ENCODE peak calls at places on chromosomes 13 and 19, in ten cellular contexts. One of them, this sample, is unnamed.
A peak's percentile ranks its signal among the peaks of the same experiment; 100 is the strongest.

GRCh38 chr13:69180025-69180424 is 927.6 kb upstream of the ATXN8OS start:
- DNase-seq in HCT116: no peak
- DNase-seq in HEK293T: no peak
- DNase-seq in stimulated activated CD4-positive, alpha-beta T cell treated with anti-CD3 and anti-CD28 coated beads, Interleukin-15, amount 100 ng/mL, for 1 hour: no peak
- DNase-seq in progenitor cell of endocrine pancreas: no peak
- DNase-seq in fibroblast of villous mesenchyme: no peak
- DNase-seq in non-pigmented ciliary epithelial cell: no peak
- DNase-seq in left ventricle myocardium inferior: no peak
- DNase-seq in spleen: no peak
- DNase-seq in stimulated activated naive B cell treated with anti-CD40 and anti-IgM and Interleukin-4, amounts not matched to agents 10 μg/mL and 1 μg/mL and 100 μg/mL, for 72 hours: no peak
- DNase-seq in this sample: no peak

GRCh38 chr13:105643966-105644365 is 891.5 kb downstream of the EFNB2 start:
- DNase-seq in HCT116: no peak
- DNase-seq in HEK293T: no peak
- DNase-seq in stimulated activated CD4-positive, alpha-beta T cell treated with anti-CD3 and anti-CD28 coated beads, Interleukin-15, amount 100 ng/mL, for 1 hour: no peak
- DNase-seq in progenitor cell of endocrine pancreas: no peak
- DNase-seq in fibroblast of villous mesenchyme: no peak
- DNase-seq in non-pigmented ciliary epithelial cell: no peak
- DNase-seq in left ventricle myocardium inferior: no peak
- DNase-seq in spleen: no peak
- DNase-seq in stimulated activated naive B cell treated with anti-CD40 and anti-IgM and Interleukin-4, amounts not matched to agents 10 μg/mL and 1 μg/mL and 100 μg/mL, for 72 hours: no peak
- DNase-seq in this sample: no peak

GRCh38 chr19:35164418-35164817 is 9.9 kb downstream of the FXYD5 start:
- DNase-seq in HCT116: peak; percentile 81
- DNase-seq in HEK293T: no peak
- DNase-seq in stimulated activated CD4-positive, alpha-beta T cell treated with anti-CD3 and anti-CD28 coated beads, Interleukin-15, amount 100 ng/mL, for 1 hour: no peak
- DNase-seq in progenitor cell of endocrine pancreas: no peak
- DNase-seq in fibroblast of villous mesenchyme: no peak
- DNase-seq in non-pigmented ciliary epithelial cell: no peak
- DNase-seq in left ventricle myocardium inferior: no peak
- DNase-seq in spleen: no peak
- DNase-seq in stimulated activated naive B cell treated with anti-CD40 and anti-IgM and Interleukin-4, amounts not matched to agents 10 μg/mL and 1 μg/mL and 100 μg/mL, for 72 hours: no peak
- DNase-seq in this sample: no peak

GRCh38 chr13:70098669-70099068 is 9.0 kb upstream of the ATXN8OS start:
- DNase-seq in HCT116: peak; percentile 2
- DNase-seq in HEK293T: no peak
- DNase-seq in stimulated activated CD4-positive, alpha-beta T cell treated with anti-CD3 and anti-CD28 coated beads, Interleukin-15, amount 100 ng/mL, for 1 hour: no peak
- DNase-seq in progenitor cell of endocrine pancreas: no peak
- DNase-seq in fibroblast of villous mesenchyme: no peak
- DNase-seq in non-pigmented ciliary epithelial cell: no peak
- DNase-seq in left ventricle myocardium inferior: no peak
- DNase-seq in spleen: no peak
- DNase-seq in stimulated activated naive B cell treated with anti-CD40 and anti-IgM and Interleukin-4, amounts not matched to agents 10 μg/mL and 1 μg/mL and 100 μg/mL, for 72 hours: no peak
- DNase-seq in this sample: no peak

GRCh38 chr19:13781547-13781946 is 7.3 kb downstream of the C19orf53 start:
- DNase-seq in HCT116: peak; percentile 54
- DNase-seq in HEK293T: peak; percentile 55
- DNase-seq in stimulated activated CD4-positive, alpha-beta T cell treated with anti-CD3 and anti-CD28 coated beads, Interleukin-15, amount 100 ng/mL, for 1 hour: no peak
- DNase-seq in progenitor cell of endocrine pancreas: no peak
- DNase-seq in fibroblast of villous mesenchyme: peak; percentile 86
- DNase-seq in non-pigmented ciliary epithelial cell: peak; percentile 70
- DNase-seq in left ventricle myocardium inferior: peak; percentile 72
- DNase-seq in spleen: peak; percentile 74
- DNase-seq in stimulated activated naive B cell treated with anti-CD40 and anti-IgM and Interleukin-4, amounts not matched to agents 10 μg/mL and 1 μg/mL and 100 μg/mL, for 72 hours: no peak
- DNase-seq in this sample: no peak

GRCh38 chr13:24842533-24843278 is 78.7 kb downstream of the RNF17 start:
- DNase-seq in HCT116: no peak
- DNase-seq in HEK293T: no peak
- DNase-seq in stimulated activated CD4-positive, alpha-beta T cell treated with anti-CD3 and anti-CD28 coated beads, Interleukin-15, amount 100 ng/mL, for 1 hour: no peak
- DNase-seq in progenitor cell of endocrine pancreas: no peak
- DNase-seq in fibroblast of villous mesenchyme: no peak
- DNase-seq in non-pigmented ciliary epithelial cell: no peak
- DNase-seq in left ventricle myocardium inferior: no peak
- DNase-seq in spleen: no peak
- DNase-seq in stimulated activated naive B cell treated with anti-CD40 and anti-IgM and Interleukin-4, amounts not matched to agents 10 μg/mL and 1 μg/mL and 100 μg/mL, for 72 hours: no peak
- DNase-seq in this sample: no peak

GRCh38 chr13:48942131-48942530 is 33.6 kb upstream of the FNDC3A start:
- DNase-seq in HCT116: no peak
- DNase-seq in HEK293T: no peak
- DNase-seq in stimulated activated CD4-positive, alpha-beta T cell treated with anti-CD3 and anti-CD28 coated beads, Interleukin-15, amount 100 ng/mL, for 1 hour: no peak
- DNase-seq in progenitor cell of endocrine pancreas: no peak
- DNase-seq in fibroblast of villous mesenchyme: no peak
- DNase-seq in non-pigmented ciliary epithelial cell: peak; percentile 28
- DNase-seq in left ventricle myocardium inferior: no peak
- DNase-seq in spleen: no peak
- DNase-seq in stimulated activated naive B cell treated with anti-CD40 and anti-IgM and Interleukin-4, amounts not matched to agents 10 μg/mL and 1 μg/mL and 100 μg/mL, for 72 hours: no peak
- DNase-seq in this sample: no peak

GRCh38 chr19:46480409-46480808 is 9.0 kb upstream of the PNMA8A start:
- DNase-seq in HCT116: no peak
- DNase-seq in HEK293T: peak; percentile 51
- DNase-seq in stimulated activated CD4-positive, alpha-beta T cell treated with anti-CD3 and anti-CD28 coated beads, Interleukin-15, amount 100 ng/mL, for 1 hour: no peak
- DNase-seq in progenitor cell of endocrine pancreas: no peak
- DNase-seq in fibroblast of villous mesenchyme: peak; percentile 93
- DNase-seq in non-pigmented ciliary epithelial cell: no peak
- DNase-seq in left ventricle myocardium inferior: no peak
- DNase-seq in spleen: no peak
- DNase-seq in stimulated activated naive B cell treated with anti-CD40 and anti-IgM and Interleukin-4, amounts not matched to agents 10 μg/mL and 1 μg/mL and 100 μg/mL, for 72 hours: no peak
- DNase-seq in this sample: no peak

GRCh38 chr19:51272183-51272817 is 21.4 kb downstream of the SIGLECL1 start:
- DNase-seq in HCT116: no peak
- DNase-seq in HEK293T: no peak
- DNase-seq in stimulated activated CD4-positive, alpha-beta T cell treated with anti-CD3 and anti-CD28 coated beads, Interleukin-15, amount 100 ng/mL, for 1 hour: no peak
- DNase-seq in progenitor cell of endocrine pancreas: no peak
- DNase-seq in fibroblast of villous mesenchyme: no peak
- DNase-seq in non-pigmented ciliary epithelial cell: no peak
- DNase-seq in left ventricle myocardium inferior: no peak
- DNase-seq in spleen: peak; percentile 80
- DNase-seq in stimulated activated naive B cell treated with anti-CD40 and anti-IgM and Interleukin-4, amounts not matched to agents 10 μg/mL and 1 μg/mL and 100 μg/mL, for 72 hours: no peak
- DNase-seq in this sample: no peak

GRCh38 chr13:32731576-32731975 is 145.3 kb downstream of the PDS5B start:
- DNase-seq in HCT116: no peak
- DNase-seq in HEK293T: no peak
- DNase-seq in stimulated activated CD4-positive, alpha-beta T cell treated with anti-CD3 and anti-CD28 coated beads, Interleukin-15, amount 100 ng/mL, for 1 hour: no peak
- DNase-seq in progenitor cell of endocrine pancreas: no peak
- DNase-seq in fibroblast of villous mesenchyme: peak; percentile 42
- DNase-seq in non-pigmented ciliary epithelial cell: no peak
- DNase-seq in left ventricle myocardium inferior: no peak
- DNase-seq in spleen: no peak
- DNase-seq in stimulated activated naive B cell treated with anti-CD40 and anti-IgM and Interleukin-4, amounts not matched to agents 10 μg/mL and 1 μg/mL and 100 μg/mL, for 72 hours: no peak
- DNase-seq in this sample: no peak

GRCh38 chr19:16325161-16325527 is 518 bp downstream of the KLF2 start:
- DNase-seq in HCT116: no peak
- DNase-seq in HEK293T: peak; percentile 62
- DNase-seq in stimulated activated CD4-positive, alpha-beta T cell treated with anti-CD3 and anti-CD28 coated beads, Interleukin-15, amount 100 ng/mL, for 1 hour: no peak
- DNase-seq in progenitor cell of endocrine pancreas: peak; percentile 33
- DNase-seq in fibroblast of villous mesenchyme: no peak
- DNase-seq in non-pigmented ciliary epithelial cell: no peak
- DNase-seq in left ventricle myocardium inferior: peak; percentile 59
- DNase-seq in spleen: peak; percentile 92
- DNase-seq in stimulated activated naive B cell treated with anti-CD40 and anti-IgM and Interleukin-4, amounts not matched to agents 10 μg/mL and 1 μg/mL and 100 μg/mL, for 72 hours: peak; percentile 42
- DNase-seq in this sample: no peak

GRCh38 chr13:44218501-44219240 is 155.0 kb upstream of the SERP2 start:
- DNase-seq in HCT116: no peak
- DNase-seq in HEK293T: no peak
- DNase-seq in stimulated activated CD4-positive, alpha-beta T cell treated with anti-CD3 and anti-CD28 coated beads, Interleukin-15, amount 100 ng/mL, for 1 hour: no peak
- DNase-seq in progenitor cell of endocrine pancreas: no peak
- DNase-seq in fibroblast of villous mesenchyme: no peak
- DNase-seq in non-pigmented ciliary epithelial cell: no peak
- DNase-seq in left ventricle myocardium inferior: peak; percentile 76
- DNase-seq in spleen: no peak
- DNase-seq in stimulated activated naive B cell treated with anti-CD40 and anti-IgM and Interleukin-4, amounts not matched to agents 10 μg/mL and 1 μg/mL and 100 μg/mL, for 72 hours: no peak
- DNase-seq in this sample: no peak

GRCh38 chr19:33175886-33176669 is 18.1 kb upstream of the LRP3 start:
- DNase-seq in HCT116: no peak
- DNase-seq in HEK293T: no peak
- DNase-seq in stimulated activated CD4-positive, alpha-beta T cell treated with anti-CD3 and anti-CD28 coated beads, Interleukin-15, amount 100 ng/mL, for 1 hour: peak; percentile 17
- DNase-seq in progenitor cell of endocrine pancreas: peak; percentile 23
- DNase-seq in fibroblast of villous mesenchyme: peak; percentile 43
- DNase-seq in non-pigmented ciliary epithelial cell: no peak
- DNase-seq in left ventricle myocardium inferior: no peak
- DNase-seq in spleen: peak; percentile 82
- DNase-seq in stimulated activated naive B cell treated with anti-CD40 and anti-IgM and Interleukin-4, amounts not matched to agents 10 μg/mL and 1 μg/mL and 100 μg/mL, for 72 hours: no peak
- DNase-seq in this sample: no peak

GRCh38 chr13:90201198-90201597 is 1146.3 kb upstream of the MIR17HG start:
- DNase-seq in HCT116: no peak
- DNase-seq in HEK293T: no peak
- DNase-seq in stimulated activated CD4-positive, alpha-beta T cell treated with anti-CD3 and anti-CD28 coated beads, Interleukin-15, amount 100 ng/mL, for 1 hour: no peak
- DNase-seq in progenitor cell of endocrine pancreas: no peak
- DNase-seq in fibroblast of villous mesenchyme: peak; percentile 29
- DNase-seq in non-pigmented ciliary epithelial cell: no peak
- DNase-seq in left ventricle myocardium inferior: no peak
- DNase-seq in spleen: no peak
- DNase-seq in stimulated activated naive B cell treated with anti-CD40 and anti-IgM and Interleukin-4, amounts not matched to agents 10 μg/mL and 1 μg/mL and 100 μg/mL, for 72 hours: no peak
- DNase-seq in this sample: no peak

GRCh38 chr19:18073197-18073596 is 13.5 kb downstream of the IL12RB1 start:
- DNase-seq in HCT116: no peak
- DNase-seq in HEK293T: no peak
- DNase-seq in stimulated activated CD4-positive, alpha-beta T cell treated with anti-CD3 and anti-CD28 coated beads, Interleukin-15, amount 100 ng/mL, for 1 hour: no peak
- DNase-seq in progenitor cell of endocrine pancreas: no peak
- DNase-seq in fibroblast of villous mesenchyme: no peak
- DNase-seq in non-pigmented ciliary epithelial cell: no peak
- DNase-seq in left ventricle myocardium inferior: no peak
- DNase-seq in spleen: no peak
- DNase-seq in stimulated activated naive B cell treated with anti-CD40 and anti-IgM and Interleukin-4, amounts not matched to agents 10 μg/mL and 1 μg/mL and 100 μg/mL, for 72 hours: no peak
- DNase-seq in this sample: no peak

GRCh38 chr19:33950141-33950805 is 153.6 kb downstream of the KCTD15 start:
- DNase-seq in HCT116: no peak
- DNase-seq in HEK293T: no peak
- DNase-seq in stimulated activated CD4-positive, alpha-beta T cell treated with anti-CD3 and anti-CD28 coated beads, Interleukin-15, amount 100 ng/mL, for 1 hour: no peak
- DNase-seq in progenitor cell of endocrine pancreas: no peak
- DNase-seq in fibroblast of villous mesenchyme: no peak
- DNase-seq in non-pigmented ciliary epithelial cell: no peak
- DNase-seq in left ventricle myocardium inferior: no peak
- DNase-seq in spleen: no peak
- DNase-seq in stimulated activated naive B cell treated with anti-CD40 and anti-IgM and Interleukin-4, amounts not matched to agents 10 μg/mL and 1 μg/mL and 100 μg/mL, for 72 hours: no peak
- DNase-seq in this sample: no peak

GRCh38 chr19:41392775-41393174 is 4.4 kb downstream of the EXOSC5 start:
- DNase-seq in HCT116: no peak
- DNase-seq in HEK293T: no peak
- DNase-seq in stimulated activated CD4-positive, alpha-beta T cell treated with anti-CD3 and anti-CD28 coated beads, Interleukin-15, amount 100 ng/mL, for 1 hour: no peak
- DNase-seq in progenitor cell of endocrine pancreas: no peak
- DNase-seq in fibroblast of villous mesenchyme: no peak
- DNase-seq in non-pigmented ciliary epithelial cell: no peak
- DNase-seq in left ventricle myocardium inferior: peak; percentile 24
- DNase-seq in spleen: no peak
- DNase-seq in stimulated activated naive B cell treated with anti-CD40 and anti-IgM and Interleukin-4, amounts not matched to agents 10 μg/mL and 1 μg/mL and 100 μg/mL, for 72 hours: no peak
- DNase-seq in this sample: no peak

GRCh38 chr13:110311721-110312668 is 4.9 kb downstream of the COL4A2 start:
- DNase-seq in HCT116: no peak
- DNase-seq in HEK293T: no peak
- DNase-seq in stimulated activated CD4-positive, alpha-beta T cell treated with anti-CD3 and anti-CD28 coated beads, Interleukin-15, amount 100 ng/mL, for 1 hour: no peak
- DNase-seq in progenitor cell of endocrine pancreas: no peak
- DNase-seq in fibroblast of villous mesenchyme: peak; percentile 77
- DNase-seq in non-pigmented ciliary epithelial cell: no peak
- DNase-seq in left ventricle myocardium inferior: no peak
- DNase-seq in spleen: no peak
- DNase-seq in stimulated activated naive B cell treated with anti-CD40 and anti-IgM and Interleukin-4, amounts not matched to agents 10 μg/mL and 1 μg/mL and 100 μg/mL, for 72 hours: no peak
- DNase-seq in this sample: no peak

GRCh38 chr19:4983346-4984105 is 14.6 kb downstream of the KDM4B start:
- DNase-seq in HCT116: no peak
- DNase-seq in HEK293T: no peak
- DNase-seq in stimulated activated CD4-positive, alpha-beta T cell treated with anti-CD3 and anti-CD28 coated beads, Interleukin-15, amount 100 ng/mL, for 1 hour: no peak
- DNase-seq in progenitor cell of endocrine pancreas: no peak
- DNase-seq in fibroblast of villous mesenchyme: no peak
- DNase-seq in non-pigmented ciliary epithelial cell: no peak
- DNase-seq in left ventricle myocardium inferior: no peak
- DNase-seq in spleen: no peak
- DNase-seq in stimulated activated naive B cell treated with anti-CD40 and anti-IgM and Interleukin-4, amounts not matched to agents 10 μg/mL and 1 μg/mL and 100 μg/mL, for 72 hours: no peak
- DNase-seq in this sample: no peak

GRCh38 chr19:51163257-51163656 is 21.2 kb downstream of the SIGLEC7 start:
- DNase-seq in HCT116: no peak
- DNase-seq in HEK293T: no peak
- DNase-seq in stimulated activated CD4-positive, alpha-beta T cell treated with anti-CD3 and anti-CD28 coated beads, Interleukin-15, amount 100 ng/mL, for 1 hour: no peak
- DNase-seq in progenitor cell of endocrine pancreas: no peak
- DNase-seq in fibroblast of villous mesenchyme: no peak
- DNase-seq in non-pigmented ciliary epithelial cell: no peak
- DNase-seq in left ventricle myocardium inferior: no peak
- DNase-seq in spleen: no peak
- DNase-seq in stimulated activated naive B cell treated with anti-CD40 and anti-IgM and Interleukin-4, amounts not matched to agents 10 μg/mL and 1 μg/mL and 100 μg/mL, for 72 hours: no peak
- DNase-seq in this sample: no peak

GRCh38 chr13:42401376-42401775 is 129.4 kb downstream of the AKAP11 start:
- DNase-seq in HCT116: no peak
- DNase-seq in HEK293T: no peak
- DNase-seq in stimulated activated CD4-positive, alpha-beta T cell treated with anti-CD3 and anti-CD28 coated beads, Interleukin-15, amount 100 ng/mL, for 1 hour: no peak
- DNase-seq in progenitor cell of endocrine pancreas: no peak
- DNase-seq in fibroblast of villous mesenchyme: no peak
- DNase-seq in non-pigmented ciliary epithelial cell: no peak
- DNase-seq in left ventricle myocardium inferior: no peak
- DNase-seq in spleen: no peak
- DNase-seq in stimulated activated naive B cell treated with anti-CD40 and anti-IgM and Interleukin-4, amounts not matched to agents 10 μg/mL and 1 μg/mL and 100 μg/mL, for 72 hours: no peak
- DNase-seq in this sample: no peak

GRCh38 chr19:13887039-13887438 is 10.1 kb downstream of the NANOS3 start:
- DNase-seq in HCT116: no peak
- DNase-seq in HEK293T: no peak
- DNase-seq in stimulated activated CD4-positive, alpha-beta T cell treated with anti-CD3 and anti-CD28 coated beads, Interleukin-15, amount 100 ng/mL, for 1 hour: no peak
- DNase-seq in progenitor cell of endocrine pancreas: no peak
- DNase-seq in fibroblast of villous mesenchyme: no peak
- DNase-seq in non-pigmented ciliary epithelial cell: no peak
- DNase-seq in left ventricle myocardium inferior: no peak
- DNase-seq in spleen: no peak
- DNase-seq in stimulated activated naive B cell treated with anti-CD40 and anti-IgM and Interleukin-4, amounts not matched to agents 10 μg/mL and 1 μg/mL and 100 μg/mL, for 72 hours: no peak
- DNase-seq in this sample: no peak

GRCh38 chr19:55116232-55117062 is 990 bp downstream of the PPP1R12C start:
- DNase-seq in HCT116: no peak
- DNase-seq in HEK293T: peak; percentile 62
- DNase-seq in stimulated activated CD4-positive, alpha-beta T cell treated with anti-CD3 and anti-CD28 coated beads, Interleukin-15, amount 100 ng/mL, for 1 hour: no peak
- DNase-seq in progenitor cell of endocrine pancreas: no peak
- DNase-seq in fibroblast of villous mesenchyme: peak; percentile 64
- DNase-seq in non-pigmented ciliary epithelial cell: no peak
- DNase-seq in left ventricle myocardium inferior: peak; percentile 74
- DNase-seq in spleen: peak; percentile 92
- DNase-seq in stimulated activated naive B cell treated with anti-CD40 and anti-IgM and Interleukin-4, amounts not matched to agents 10 μg/mL and 1 μg/mL and 100 μg/mL, for 72 hours: peak; percentile 30
- DNase-seq in this sample: peak; percentile 7

GRCh38 chr13:32978278-32978677 is 37.9 kb upstream of the KL start:
- DNase-seq in HCT116: no peak
- DNase-seq in HEK293T: no peak
- DNase-seq in stimulated activated CD4-positive, alpha-beta T cell treated with anti-CD3 and anti-CD28 coated beads, Interleukin-15, amount 100 ng/mL, for 1 hour: no peak
- DNase-seq in progenitor cell of endocrine pancreas: no peak
- DNase-seq in fibroblast of villous mesenchyme: no peak
- DNase-seq in non-pigmented ciliary epithelial cell: no peak
- DNase-seq in left ventricle myocardium inferior: no peak
- DNase-seq in spleen: no peak
- DNase-seq in stimulated activated naive B cell treated with anti-CD40 and anti-IgM and Interleukin-4, amounts not matched to agents 10 μg/mL and 1 μg/mL and 100 μg/mL, for 72 hours: no peak
- DNase-seq in this sample: no peak

GRCh38 chr19:33388817-33389573 is 15.5 kb downstream of the CEBPG start:
- DNase-seq in HCT116: no peak
- DNase-seq in HEK293T: no peak
- DNase-seq in stimulated activated CD4-positive, alpha-beta T cell treated with anti-CD3 and anti-CD28 coated beads, Interleukin-15, amount 100 ng/mL, for 1 hour: no peak
- DNase-seq in progenitor cell of endocrine pancreas: no peak
- DNase-seq in fibroblast of villous mesenchyme: no peak
- DNase-seq in non-pigmented ciliary epithelial cell: no peak
- DNase-seq in left ventricle myocardium inferior: peak; percentile 58
- DNase-seq in spleen: no peak
- DNase-seq in stimulated activated naive B cell treated with anti-CD40 and anti-IgM and Interleukin-4, amounts not matched to agents 10 μg/mL and 1 μg/mL and 100 μg/mL, for 72 hours: no peak
- DNase-seq in this sample: no peak

GRCh38 chr13:27113436-27113835 is 58.2 kb downstream of the USP12 start:
- DNase-seq in HCT116: no peak
- DNase-seq in HEK293T: no peak
- DNase-seq in stimulated activated CD4-positive, alpha-beta T cell treated with anti-CD3 and anti-CD28 coated beads, Interleukin-15, amount 100 ng/mL, for 1 hour: no peak
- DNase-seq in progenitor cell of endocrine pancreas: no peak
- DNase-seq in fibroblast of villous mesenchyme: no peak
- DNase-seq in non-pigmented ciliary epithelial cell: no peak
- DNase-seq in left ventricle myocardium inferior: no peak
- DNase-seq in spleen: no peak
- DNase-seq in stimulated activated naive B cell treated with anti-CD40 and anti-IgM and Interleukin-4, amounts not matched to agents 10 μg/mL and 1 μg/mL and 100 μg/mL, for 72 hours: no peak
- DNase-seq in this sample: no peak

GRCh38 chr13:94928127-94928526 is 215.8 kb upstream of the SOX21 start:
- DNase-seq in HCT116: no peak
- DNase-seq in HEK293T: no peak
- DNase-seq in stimulated activated CD4-positive, alpha-beta T cell treated with anti-CD3 and anti-CD28 coated beads, Interleukin-15, amount 100 ng/mL, for 1 hour: no peak
- DNase-seq in progenitor cell of endocrine pancreas: no peak
- DNase-seq in fibroblast of villous mesenchyme: no peak
- DNase-seq in non-pigmented ciliary epithelial cell: no peak
- DNase-seq in left ventricle myocardium inferior: no peak
- DNase-seq in spleen: no peak
- DNase-seq in stimulated activated naive B cell treated with anti-CD40 and anti-IgM and Interleukin-4, amounts not matched to agents 10 μg/mL and 1 μg/mL and 100 μg/mL, for 72 hours: no peak
- DNase-seq in this sample: no peak

GRCh38 chr19:51607920-51608562 is 22.2 kb downstream of the SIGLEC5 start:
- DNase-seq in HCT116: peak; percentile 64
- DNase-seq in HEK293T: peak; percentile 66
- DNase-seq in stimulated activated CD4-positive, alpha-beta T cell treated with anti-CD3 and anti-CD28 coated beads, Interleukin-15, amount 100 ng/mL, for 1 hour: peak; percentile 39
- DNase-seq in progenitor cell of endocrine pancreas: peak; percentile 81
- DNase-seq in fibroblast of villous mesenchyme: peak; percentile 81
- DNase-seq in non-pigmented ciliary epithelial cell: no peak
- DNase-seq in left ventricle myocardium inferior: peak; percentile 79
- DNase-seq in spleen: peak; percentile 94
- DNase-seq in stimulated activated naive B cell treated with anti-CD40 and anti-IgM and Interleukin-4, amounts not matched to agents 10 μg/mL and 1 μg/mL and 100 μg/mL, for 72 hours: peak; percentile 50
- DNase-seq in this sample: no peak